ENCODE peak calls at places on chromosomes 3 and 15, in ten cellular contexts. B is kidney tubule cell, N is IMR-90, D is T-helper 2 cell, K is NCI-H1105 treated with DMSO at 0.1 percent for 48 hours, S is Kasumi-1, A is pons, Q is type B pancreatic cell, E is midbrain, P is cardiac muscle cell. X is an unnamed sample.

GRCh38 chr3:187255314-187255713 is 36.2 kb downstream of the MASP1 start:
- DNase-seq in S (no peak), P (no peak), E (peak; percentile 60), D (no peak), K (no peak), A (peak; percentile 92), N (no peak), B (peak; percentile 20), Q (no peak), X (no peak)

GRCh38 chr15:25241241-25241801 is 197.5 kb downstream of the UBE3A start:
- DNase-seq in E (no peak), P (no peak), N (no peak), D (no peak), S (no peak), Q (no peak), K (no peak), A (no peak), B (no peak), X (no peak)

GRCh38 chr3:97340940-97341339 is 423.6 kb upstream of the ARL6 start:
- DNase-seq in P (no peak), K (no peak), E (no peak), Q (no peak), B (no peak), D (no peak), N (no peak), S (no peak), A (no peak), X (no peak)

GRCh38 chr15:58770519-58770856 is 614 bp upstream of the MINDY2 start:
- DNase-seq in D (no peak), S (peak; percentile 77), P (no peak), A (no peak), N (peak; percentile 84), E (no peak), K (peak; percentile 83), B (no peak), Q (no peak), X (no peak)

GRCh38 chr15:74156018-74156417 is 17.5 kb upstream of the ISLR start:
- DNase-seq in D (no peak), P (no peak), E (no peak), S (no peak), K (no peak), Q (no peak), B (no peak), A (no peak), N (no peak), X (no peak)

GRCh38 chr15:97576916-97577645 is 383.4 kb upstream of the ARRDC4 start:
- DNase-seq in P (no peak), B (no peak), N (no peak), E (no peak), S (no peak), D (no peak), A (no peak), K (no peak), Q (no peak), X (no peak)

GRCh38 chr3:52216585-52217408 is 8.6 kb downstream of the TLR9 start:
- DNase-seq in K (peak; percentile 32), B (peak; percentile 93), N (peak; percentile 79), D (peak; percentile 47), Q (no peak), P (no peak), S (peak; percentile 22), E (no peak), A (no peak), X (no peak)

GRCh38 chr15:39429898-39430357 is 151.0 kb upstream of the THBS1 start:
- DNase-seq in Q (no peak), S (no peak), A (no peak), B (peak; percentile 67), E (no peak), P (peak; percentile 59), K (no peak), D (no peak), N (peak; percentile 95), X (peak; percentile 43)

GRCh38 chr3:14512944-14513332 is 27.2 kb downstream of the GRIP2 start:
- DNase-seq in K (no peak), A (no peak), Q (no peak), S (no peak), N (no peak), D (no peak), E (no peak), P (no peak), B (no peak), X (no peak)

GRCh38 chr3:142647856-142648255 is 51.7 kb downstream of the PLS1 start:
- DNase-seq in Q (no peak), D (no peak), B (peak; percentile 92), A (no peak), K (no peak), S (no peak), P (no peak), E (no peak), N (peak; percentile 5), X (no peak)

GRCh38 chr3:133824961-133825485 is 19.4 kb downstream of the SRPRB start:
- DNase-seq in E (no peak), A (no peak), K (no peak), Q (no peak), N (no peak), D (no peak), S (no peak), P (no peak), B (no peak), X (no peak)

GRCh38 chr3:114566162-114566755 is 272.4 kb downstream of the TIGIT start:
- DNase-seq in E (no peak), B (peak; percentile 76), S (no peak), N (no peak), D (no peak), P (no peak), K (no peak), A (no peak), Q (no peak), X (no peak)

GRCh38 chr3:76699846-76700245 is 340.1 kb upstream of the ROBO2 start:
- DNase-seq in Q (no peak), D (no peak), P (no peak), S (no peak), E (no peak), A (no peak), B (no peak), K (no peak), N (no peak), X (no peak)

GRCh38 chr3:52822363-52822762 is 8.1 kb downstream of the ITIH4 start:
- DNase-seq in N (no peak), K (no peak), Q (no peak), E (no peak), P (no peak), A (no peak), D (no peak), S (no peak), B (no peak), X (no peak)

GRCh38 chr3:71859128-71859519 is 74.2 kb upstream of the PROK2 start:
- DNase-seq in E (peak; percentile 59), P (peak; percentile 55), A (peak; percentile 77), K (peak; percentile 37), S (peak; percentile 70), D (peak; percentile 21), Q (no peak), N (no peak), B (peak; percentile 67), X (no peak)

GRCh38 chr3:29486087-29486486 is 205.2 kb downstream of the RBMS3 start:
- DNase-seq in B (peak; percentile 97), P (no peak), S (no peak), A (no peak), N (peak; percentile 77), Q (no peak), E (no peak), D (no peak), K (peak; percentile 67), X (peak; percentile 64)

GRCh38 chr3:15535757-15536156 is 14.3 kb upstream of the COLQ start:
- DNase-seq in B (peak; percentile 44), E (no peak), D (no peak), S (no peak), A (no peak), K (no peak), P (no peak), N (peak; percentile 15), Q (no peak), X (no peak)

GRCh38 chr3:30597131-30597768 is 9.2 kb upstream of the TGFBR2 start:
- DNase-seq in K (no peak), A (no peak), D (no peak), E (no peak), B (peak; percentile 98), P (no peak), S (no peak), N (peak; percentile 82), Q (no peak), X (no peak)

GRCh38 chr15:87736401-87736800 is 520.1 kb downstream of the NTRK3 start:
- DNase-seq in B (peak; percentile 38), D (no peak), S (no peak), K (no peak), E (no peak), N (peak; percentile 76), Q (no peak), A (no peak), P (no peak), X (no peak)

GRCh38 chr15:85412956-85413854 is 32.8 kb downstream of the AKAP13 start:
- DNase-seq in E (no peak), K (no peak), S (peak; percentile 83), P (no peak), N (peak; percentile 95), B (peak; percentile 95), D (peak; percentile 39), Q (no peak), A (peak; percentile 66), X (no peak)

GRCh38 chr15:58221591-58222241 is 83.5 kb downstream of the AQP9 start:
- DNase-seq in Q (no peak), D (no peak), E (no peak), S (peak; percentile 2), A (no peak), B (peak; percentile 47), N (peak; percentile 21), P (peak; percentile 13), K (no peak), X (no peak)

GRCh38 chr3:133895208-133896001 is at the start of gene RAB6B:
- DNase-seq in Q (no peak), A (peak; percentile 47), E (peak; percentile 73), K (peak; percentile 63), D (peak; percentile 21), P (peak; percentile 81), S (peak; percentile 74), B (peak; percentile 48), N (peak; percentile 20), X (peak; percentile 6)

GRCh38 chr3:192042116-192042515 is 581.2 kb downstream of the PYDC2 start:
- DNase-seq in E (no peak), N (no peak), K (no peak), Q (no peak), S (no peak), P (no peak), B (no peak), D (no peak), A (no peak), X (no peak)

GRCh38 chr3:177835917-177836316 is 638.6 kb upstream of the TBL1XR1 start:
- DNase-seq in D (no peak), B (peak; percentile 85), S (no peak), P (no peak), Q (no peak), K (no peak), E (no peak), A (no peak), N (peak; percentile 97), X (no peak)

GRCh38 chr3:127535901-127536817 is 54.4 kb downstream of the TPRA1 start:
- DNase-seq in E (no peak), D (no peak), K (peak; percentile 69), B (peak; percentile 70), S (no peak), A (no peak), P (no peak), N (no peak), Q (no peak), X (no peak)

GRCh38 chr3:46286936-46287335 is 44.7 kb downstream of the CCR3 start:
- DNase-seq in D (no peak), B (no peak), E (no peak), Q (no peak), P (no peak), K (no peak), S (no peak), A (no peak), N (no peak), X (no peak)

GRCh38 chr15:28094732-28095521 is 4.2 kb downstream of the OCA2 start:
- DNase-seq in N (no peak), E (no peak), Q (no peak), S (no peak), B (peak; percentile 20), D (no peak), A (no peak), K (no peak), P (peak; percentile 44), X (no peak)

GRCh38 chr3:46501702-46502101 is 3.9 kb downstream of the RTP3 start:
- DNase-seq in P (no peak), A (no peak), E (no peak), Q (no peak), S (no peak), B (no peak), D (no peak), N (peak; percentile 30), K (no peak), X (no peak)

X was measured in DMS79.